ENCODE peak calls at places on chromosomes 1 and 21, in four cellular contexts. X is pancreas; W is CD8-positive, alpha-beta T cell; J is neural progenitor cell. B is an unnamed sample.

GRCh38 chr1:156476501-156477298 is 23.9 kb downstream of the MEF2D start:
- DNase-seq in X (no peak), W (no peak), J (no peak), B (no peak)

GRCh38 chr1:11407301-11407994 is 71.5 kb upstream of the DISP3 start:
- DNase-seq in X (no peak), W (no peak), J (no peak), B (no peak)

GRCh38 chr1:218476385-218476784 is 131.2 kb downstream of the TGFB2 start:
- DNase-seq in X (no peak), W (no peak), J (no peak), B (no peak)

GRCh38 chr1:226666164-226666506 is 72.9 kb downstream of the ITPKB start:
- DNase-seq in X (no peak), W (no peak), J (no peak), B (no peak)

GRCh38 chr1:16132325-16132785 is 23.5 kb downstream of the EPHA2 start:
- DNase-seq in X (no peak), W (no peak), J (no peak), B (no peak)

GRCh38 chr1:19339199-19339861 is 27.2 kb downstream of the SLC66A1 start:
- DNase-seq in X (no peak), W (no peak), J (peak; percentile 43), B (no peak)

GRCh38 chr1:26721669-26722355 is 26.0 kb downstream of the ARID1A start:
- DNase-seq in X (no peak), W (no peak), J (no peak), B (no peak)

GRCh38 chr1:18299441-18300338 is 181.0 kb upstream of the KLHDC7A start:
- DNase-seq in X (no peak), W (peak; percentile 1), J (peak; percentile 68), B (peak; percentile 13)

GRCh38 chr1:178266619-178267066 is 172.7 kb downstream of the RASAL2 start:
- DNase-seq in X (no peak), W (no peak), J (peak; percentile 53), B (no peak)

GRCh38 chr1:25624155-25624554 is 7.6 kb downstream of the MAN1C1 start:
- DNase-seq in X (no peak), W (no peak), J (no peak), B (no peak)

GRCh38 chr1:109017134-109017533 is 24.8 kb downstream of the WDR47 start:
- DNase-seq in X (no peak), W (no peak), J (no peak), B (no peak)

GRCh38 chr21:34878501-34878900 is 170.6 kb downstream of the RUNX1 start:
- DNase-seq in X (no peak), W (no peak), J (no peak), B (no peak)

GRCh38 chr1:17109897-17110554 is 9.2 kb downstream of the PADI2 start:
- DNase-seq in X (no peak), W (no peak), J (peak; percentile 26), B (peak; percentile 29)

GRCh38 chr1:25501235-25502058 is 42.0 kb upstream of the LDLRAP1 start:
- DNase-seq in X (no peak), W (no peak), J (peak; percentile 62), B (no peak)

GRCh38 chr1:219264557-219264956 is 90.9 kb downstream of the LYPLAL1 start:
- DNase-seq in X (no peak), W (no peak), J (peak; percentile 46), B (no peak)

GRCh38 chr21:46518983-46519583 is 60.4 kb downstream of the DIP2A start:
- DNase-seq in X (no peak), W (no peak), J (no peak), B (no peak)

GRCh38 chr1:198577444-198577843 is 37.0 kb upstream of the ATP6V1G3 start:
- DNase-seq in X (no peak), W (no peak), J (no peak), B (no peak)

GRCh38 chr1:59214764-59215208 is 82.1 kb upstream of the FGGY start:
- DNase-seq in X (peak; percentile 57), W (no peak), J (no peak), B (no peak)

GRCh38 chr21:43362306-43362927 is 64.5 kb downstream of the SIK1 start:
- DNase-seq in X (no peak), W (peak; percentile 68), J (peak; percentile 48), B (peak; percentile 26)

GRCh38 chr1:48003741-48004503 is 6.7 kb upstream of the TRABD2B start:
- DNase-seq in X (no peak), W (no peak), J (peak; percentile 36), B (no peak)

GRCh38 chr1:55334140-55334539 is 119.0 kb upstream of the USP24 start:
- DNase-seq in X (no peak), W (no peak), J (no peak), B (no peak)

GRCh38 chr1:31431351-31431750 is 18.3 kb downstream of the SERINC2 start:
- DNase-seq in X (no peak), W (no peak), J (no peak), B (no peak)

GRCh38 chr1:45972621-45973020 is 159.8 kb downstream of the PIK3R3 start:
- DNase-seq in X (no peak), W (no peak), J (no peak), B (no peak)

GRCh38 chr1:27937524-27937836 is 2.7 kb downstream of the SMPDL3B start:
- DNase-seq in X (no peak), W (no peak), J (no peak), B (no peak)

GRCh38 chr1:27938488-27938887 is 3.7 kb downstream of the SMPDL3B start:
- DNase-seq in X (no peak), W (no peak), J (no peak), B (no peak)

GRCh38 chr1:27941671-27942540 is 7.1 kb downstream of the SMPDL3B start:
- DNase-seq in X (no peak), W (no peak), J (no peak), B (no peak)

GRCh38 chr1:27940870-27941269 is 6.1 kb downstream of the SMPDL3B start:
- DNase-seq in X (no peak), W (no peak), J (no peak), B (no peak)

DNA sequence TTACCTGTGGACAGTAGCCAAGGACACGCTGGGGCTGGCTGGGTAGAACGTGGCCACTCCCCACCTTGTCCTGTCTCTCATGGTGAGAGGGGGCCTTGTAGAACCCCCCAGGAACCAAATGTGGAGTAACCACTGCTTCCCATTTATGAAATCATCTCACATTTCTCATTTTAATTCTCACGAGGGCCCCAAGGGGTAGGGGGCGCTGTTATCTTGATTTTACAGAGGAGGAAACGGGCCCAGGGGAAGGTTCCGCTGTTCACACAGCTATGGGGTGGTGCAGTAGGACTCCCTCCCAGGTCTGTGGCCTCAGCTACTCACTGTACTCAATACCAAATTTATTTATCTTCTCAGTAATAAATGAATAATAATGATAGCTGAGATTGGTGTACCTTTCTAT is 5.5 kb downstream of the SMPDL3B start:
- DNase-seq in X (no peak), W (peak; percentile 67), J (peak; percentile 63), B (peak; percentile 36)
- TF ChIP-seq CTCF in X (no peak), W (peak; percentile 63), J (peak; percentile 53), B (peak; percentile 33)

GRCh38 chr1:196910208-196910607 is 22.4 kb downstream of the CFHR4 start:
- DNase-seq in X (no peak), W (no peak), J (no peak), B (no peak)
- TF ChIP-seq CTCF in X (no peak), W (no peak), J (no peak), B (peak; percentile 32)

GRCh38 chr1:204149107-204149506 is 2.7 kb downstream of the ETNK2 start:
- DNase-seq in X (no peak), W (no peak), J (no peak), B (no peak)

GRCh38 chr1:204151562-204152309 is at the start of gene ETNK2:
- DNase-seq in X (peak; percentile 87), W (peak; percentile 40), J (peak; percentile 84), B (peak; percentile 55)

GRCh38 chr1:204152310-204153044 is 633 bp upstream of the ETNK2 start:
- DNase-seq in X (no peak), W (no peak), J (no peak), B (no peak)

GRCh38 chr1:204149635-204150565 is 1.9 kb downstream of the ETNK2 start:
- DNase-seq in X (no peak), W (no peak), J (no peak), B (no peak)

GRCh38 chr1:204150702-204151561 is 912 bp downstream of the ETNK2 start:
- DNase-seq in X (no peak), W (no peak), J (peak; percentile 61), B (no peak)
- TF ChIP-seq CTCF in X (no peak), W (no peak), J (peak; percentile 7), B (peak; percentile 12)

DNA sequence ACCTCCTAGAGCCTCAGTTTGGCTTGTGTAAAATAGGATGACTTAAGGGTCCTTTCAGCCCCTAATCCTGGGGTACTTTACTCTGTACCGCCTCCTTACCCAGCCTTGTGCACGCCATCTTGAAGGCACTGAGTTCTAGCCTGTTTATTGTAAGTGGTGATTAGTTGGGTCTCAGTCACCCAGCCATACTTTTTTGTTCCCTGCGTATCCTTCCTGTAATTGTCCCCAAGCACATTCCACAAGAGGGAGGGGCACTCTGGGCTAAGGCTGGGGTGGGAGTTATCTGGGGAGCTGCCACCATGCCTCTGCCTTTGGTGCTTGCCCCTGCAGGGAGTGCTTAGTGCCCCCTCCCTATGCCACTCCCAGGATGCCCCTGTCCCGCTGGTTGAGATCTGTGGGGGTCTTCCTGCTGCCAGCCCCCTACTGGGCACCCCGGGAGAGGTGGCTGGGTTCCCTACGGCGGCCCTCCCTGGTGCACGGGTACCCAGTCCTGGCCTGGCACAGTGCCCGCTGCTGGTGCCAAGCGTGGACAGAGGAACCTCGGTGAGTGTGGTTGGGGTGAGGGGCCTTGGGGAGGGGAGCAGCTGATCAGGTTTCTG is 856 bp downstream of the FDPS start:
- DNase-seq in X (peak; percentile 84), W (no peak), J (peak; percentile 43), B (no peak)
- TF ChIP-seq CTCF in X (no peak), W (no peak), J (no peak), B (no peak)

GRCh38 chr1:167185062-167185461 is 35.6 kb upstream of the POU2F1 start:
- DNase-seq in X (no peak), W (no peak), J (no peak), B (no peak)
- TF ChIP-seq CTCF in X (no peak), W (no peak), J (no peak), B (no peak)